ENCODE peak calls at places on chromosomes 13 and 19, in ten cellular contexts. C is H7; H is Jurkat, Clone E6-1; Y is PC-3; V is right cardiac atrium; F is epithelial cell of esophagus; D is tibial nerve; J is fibroblast of lung; G is astrocyte of the cerebellum; X is dorsolateral prefrontal cortex. Z is an unnamed sample.

GRCh38 chr19:34220472-34221063 is 33.8 kb upstream of the GARRE1 start:
- DNase-seq in C (peak; percentile 50), H (peak; percentile 41), Y (peak; percentile 77), V (peak; percentile 71), F (peak; percentile 70), D (peak; percentile 27), J (peak; percentile 50), G (no peak), X (no peak), Z (peak; percentile 73)

GRCh38 chr13:59633290-59633689 is 530.4 kb downstream of the DIAPH3 start:
- DNase-seq in C (no peak), H (no peak), Y (no peak), V (peak; percentile 70), F (no peak), D (no peak), J (no peak), G (no peak), X (no peak), Z (no peak)

GRCh38 chr13:48110930-48111721 is 16.2 kb upstream of the MED4 start:
- DNase-seq in C (no peak), H (no peak), Y (no peak), V (peak; percentile 88), F (no peak), D (peak; percentile 42), J (peak; percentile 49), G (no peak), X (no peak), Z (no peak)

GRCh38 chr13:30107536-30108136 is 199.7 kb downstream of the KATNAL1 start:
- DNase-seq in C (no peak), H (no peak), Y (peak; percentile 55), V (no peak), F (peak; percentile 82), D (no peak), J (no peak), G (no peak), X (no peak), Z (no peak)

GRCh38 chr13:47109028-47109427 is 212.2 kb upstream of the HTR2A start:
- DNase-seq in C (no peak), H (peak; percentile 96), Y (peak; percentile 84), V (no peak), F (peak; percentile 71), D (no peak), J (peak; percentile 37), G (no peak), X (no peak), Z (no peak)

GRCh38 chr19:16371540-16371986 is 46.9 kb downstream of the KLF2 start:
- DNase-seq in C (no peak), H (peak; percentile 94), Y (no peak), V (peak; percentile 90), F (no peak), D (no peak), J (no peak), G (no peak), X (no peak), Z (peak; percentile 92)

GRCh38 chr19:42249769-42250168 is 5.2 kb downstream of the ERF start:
- DNase-seq in C (no peak), H (no peak), Y (no peak), V (no peak), F (no peak), D (no peak), J (no peak), G (no peak), X (no peak), Z (no peak)

GRCh38 chr19:12938054-12938535 is 314 bp upstream of the CALR start:
- DNase-seq in C (peak; percentile 99), H (peak; percentile 99), Y (peak; percentile 100), V (peak; percentile 100), F (peak; percentile 99), D (peak; percentile 100), J (peak; percentile 99), G (peak; percentile 99), X (peak; percentile 100), Z (peak; percentile 100)

GRCh38 chr19:6091771-6092291 is 18.5 kb downstream of the RFX2 start:
- DNase-seq in C (no peak), H (no peak), Y (no peak), V (no peak), F (no peak), D (no peak), J (peak; percentile 67), G (no peak), X (no peak), Z (no peak)

GRCh38 chr19:2291185-2291751 is 9.3 kb upstream of the PEAK3 start:
- DNase-seq in C (peak; percentile 94), H (no peak), Y (no peak), V (peak; percentile 48), F (no peak), D (no peak), J (no peak), G (no peak), X (no peak), Z (no peak)

GRCh38 chr13:20702945-20703784 is at the start of gene IL17D:
- DNase-seq in C (peak; percentile 85), H (no peak), Y (no peak), V (peak; percentile 74), F (no peak), D (no peak), J (no peak), G (no peak), X (no peak), Z (peak; percentile 57)

GRCh38 chr13:110183925-110184324 is 123.0 kb downstream of the COL4A1 start:
- DNase-seq in C (no peak), H (peak; percentile 63), Y (no peak), V (no peak), F (no peak), D (no peak), J (peak; percentile 11), G (no peak), X (no peak), Z (no peak)

GRCh38 chr13:48782429-48782840 is 128.7 kb downstream of the CYSLTR2 start:
- DNase-seq in C (no peak), H (no peak), Y (peak; percentile 34), V (no peak), F (no peak), D (no peak), J (no peak), G (no peak), X (no peak), Z (no peak)

GRCh38 chr13:31772231-31772630 is 32.9 kb downstream of the RXFP2 start:
- DNase-seq in C (no peak), H (no peak), Y (no peak), V (no peak), F (no peak), D (no peak), J (peak; percentile 12), G (no peak), X (no peak), Z (no peak)

DNA sequence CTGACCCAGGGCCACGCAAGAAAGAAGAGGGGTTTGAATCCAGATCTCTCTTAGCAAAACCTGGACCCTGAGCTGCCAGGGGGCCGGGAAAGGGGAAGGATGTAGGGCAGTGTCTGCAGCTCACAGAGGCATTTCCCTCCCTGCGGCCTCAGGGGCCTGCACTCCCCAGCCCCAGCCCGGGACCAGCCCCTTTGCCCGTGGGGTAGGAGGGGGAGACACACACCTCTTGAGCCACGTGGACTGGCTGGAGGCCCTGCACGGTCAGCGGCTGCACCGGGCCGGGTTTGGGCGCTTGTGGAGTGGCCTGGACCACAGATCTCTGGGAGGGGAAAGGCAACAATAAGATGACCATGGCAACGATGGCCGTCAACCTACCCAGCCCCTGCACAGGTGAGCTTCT is 26.9 kb downstream of the RFX1 start:
- DNase-seq in C (peak; percentile 83), H (no peak), Y (no peak), V (peak; percentile 77), F (no peak), D (no peak), J (no peak), G (no peak), X (no peak), Z (no peak)
- H3K4me3 ChIP-seq in C (peak overlapping the region; percentile 57), H (no peak overlapping the region), Y (no peak overlapping the region), V (peak overlapping the region; percentile 62), F (peak overlapping the region; percentile 5), D (peak overlapping the region; percentile 39), J (no peak overlapping the region), G (no peak overlapping the region), X (no peak overlapping the region), Z (no peak overlapping the region)

GRCh38 chr19:52535831-52536800 is 8.6 kb downstream of the ZNF808 start:
- DNase-seq in C (peak; percentile 85), H (no peak), Y (no peak), V (peak; percentile 97), F (peak; percentile 88), D (peak; percentile 69), J (peak; percentile 80), G (peak; percentile 12), X (peak; percentile 83), Z (peak; percentile 92)
- H3K4me3 ChIP-seq in C (peak overlapping the region; percentile 57), H (no peak overlapping the region), Y (no peak overlapping the region), V (peak overlapping the region; percentile 69), F (peak overlapping the region; percentile 65), D (peak overlapping the region; percentile 44), J (peak overlapping the region; percentile 76), G (peak overlapping the region; percentile 58), X (peak overlapping the region; percentile 48), Z (peak overlapping the region; percentile 79)

GRCh38 chr13:26721251-26721939 is 39.2 kb downstream of the GPR12 start:
- DNase-seq in C (peak; percentile 46), H (peak; percentile 92), Y (no peak), V (peak; percentile 47), F (no peak), D (no peak), J (no peak), G (no peak), X (peak; percentile 54), Z (no peak)
- H3K4me3 ChIP-seq in C (no peak overlapping the region), H (peak overlapping the region; percentile 49), Y (no peak overlapping the region), V (no peak overlapping the region), F (no peak overlapping the region), D (no peak overlapping the region), J (no peak overlapping the region), G (no peak overlapping the region), X (no peak overlapping the region), Z (no peak overlapping the region)

DNA sequence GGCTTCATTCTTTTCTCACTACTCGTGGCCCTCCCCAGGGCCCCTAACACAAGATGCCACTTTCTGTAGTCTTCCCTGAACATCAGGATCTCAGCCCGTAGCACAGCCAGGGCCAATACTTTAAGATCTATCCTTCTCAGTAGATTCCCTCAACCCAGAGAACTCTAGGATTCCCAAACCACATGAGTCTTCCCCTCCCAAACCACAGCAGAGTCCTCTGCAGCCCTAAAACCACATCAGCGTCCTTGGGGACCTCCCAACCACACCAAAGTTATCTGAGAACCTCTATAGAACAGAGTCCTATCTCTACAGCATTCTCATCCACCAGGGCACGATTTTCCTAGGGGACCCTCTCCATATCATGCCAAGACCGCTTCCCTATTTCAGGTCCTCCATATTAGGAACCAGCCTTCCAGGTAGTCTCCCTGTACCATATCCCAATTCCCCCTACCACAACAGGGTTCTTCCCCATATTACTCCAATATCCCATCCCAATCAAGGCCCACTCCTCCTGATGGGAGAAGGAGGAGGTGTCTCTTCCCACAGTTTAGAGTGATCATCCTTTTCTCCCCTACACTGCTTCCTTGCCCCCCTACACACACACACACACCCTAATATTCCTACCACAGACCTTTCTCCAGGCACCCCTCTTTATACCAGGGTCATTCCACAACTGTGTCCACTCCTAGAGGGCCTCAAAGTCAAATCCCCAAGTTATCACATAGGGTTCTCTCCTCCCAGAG is 1.4 kb downstream of the DYRK1B start:
- DNase-seq in C (no peak), H (peak; percentile 35), Y (no peak), V (no peak), F (no peak), D (no peak), J (no peak), G (no peak), X (no peak), Z (no peak)
- H3K4me3 ChIP-seq in C (peak overlapping the region; percentile 78), H (peak overlapping the region; percentile 79), Y (no peak overlapping the region), V (peak overlapping the region; percentile 63), F (peak overlapping the region; percentile 85), D (peak overlapping the region; percentile 83), J (peak overlapping the region; percentile 84), G (peak overlapping the region; percentile 87), X (peak overlapping the region; percentile 89), Z (no peak overlapping the region)